ENCODE peak calls at places on chromosome 7, in five cellular contexts. J is GM23248, S is hepatocyte, R is OCI-LY7, I is gastrocnemius medialis. W is an unnamed sample. For H3K9me3 and H3K4me1, the result is how much of the 10 kb centered on the place peaks cover.

GRCh38 chr7:108310351-108310750 is 145.9 kb downstream of the NRCAM start:
- DNase-seq in J (peak), S (no peak), R (no peak), I (no peak), W (no peak)

GRCh38 chr7:112646787-112647186 is 143.4 kb downstream of the TMEM168 start:
- DNase-seq in J (no peak), S (no peak), R (no peak), I (no peak), W (peak)

GRCh38 chr7:85474234-85474633 is 287.4 kb upstream of the SEMA3D start:
- DNase-seq in J (peak), S (no peak), R (no peak), I (no peak), W (no peak)

GRCh38 chr7:66529889-66530615 is 98.6 kb upstream of the KCTD7 start:
- DNase-seq in J (peak), S (no peak), R (no peak), I (no peak), W (no peak)

GRCh38 chr7:30406664-30407425 is 71.7 kb downstream of the NOD1 start:
- DNase-seq in J (peak), S (no peak), R (no peak), I (peak), W (no peak)

GRCh38 chr7:140013676-140014075 is 49.1 kb downstream of the PARP12 start:
- DNase-seq in J (no peak), S (no peak), R (no peak), I (no peak), W (no peak)

GRCh38 chr7:100865971-100866720 is 1.0 kb upstream of the TRIP6 start:
- DNase-seq in J (peak), S (no peak), R (no peak), I (no peak), W (peak)

GRCh38 chr7:125599387-125599786 is 669.8 kb upstream of the POT1 start:
- DNase-seq in J (no peak), S (no peak), R (no peak), I (no peak), W (no peak)

GRCh38 chr7:22865607-22865970 is 42.9 kb upstream of the TOMM7 start:
- DNase-seq in J (peak), S (no peak), R (no peak), I (no peak), W (no peak)

GRCh38 chr7:22920664-22921063 is 93.3 kb downstream of the HYCC1 start:
- DNase-seq in J (peak), S (no peak), R (no peak), I (no peak), W (no peak)

GRCh38 chr7:140656548-140657515 is 15.9 kb upstream of the ADCK2 start:
- DNase-seq in J (peak), S (peak), R (peak), I (no peak), W (no peak)

GRCh38 chr7:92872701-92873100 is 36.3 kb upstream of the CDK6 start:
- DNase-seq in J (peak), S (no peak), R (no peak), I (no peak), W (no peak)

GRCh38 chr7:108459922-108460551 is 3.8 kb upstream of the NRCAM start:
- DNase-seq in J (peak), S (peak), R (peak), I (no peak), W (peak)

GRCh38 chr7:2959343-2959680 is 84.4 kb downstream of the CARD11 start:
- DNase-seq in J (no peak), S (no peak), R (no peak), I (no peak), W (no peak)

GRCh38 chr7:43700059-43700501 is 29.2 kb downstream of the COA1 start:
- DNase-seq in J (peak), S (peak), R (peak), I (no peak), W (no peak)

GRCh38 chr7:78850093-78850740 is 603.2 kb downstream of the MAGI2 start:
- DNase-seq in J (no peak), S (no peak), R (no peak), I (no peak), W (no peak)

GRCh38 chr7:132544025-132544424 is 32.2 kb downstream of the PLXNA4 start:
- DNase-seq in J (no peak), S (no peak), R (no peak), I (no peak), W (no peak)

GRCh38 chr7:140384894-140385650 is 13.3 kb downstream of the SLC37A3 start:
- DNase-seq in J (no peak), S (no peak), R (no peak), I (no peak), W (no peak)

GRCh38 chr7:17298840-17299476 is 506 bp downstream of the AHR start:
- DNase-seq in J (peak), S (peak), R (no peak), I (no peak), W (peak)

GRCh38 chr7:142873281-142873784 is 12.2 kb downstream of the TRPV6 start:
- DNase-seq in J (no peak), S (no peak), R (peak), I (no peak), W (peak)

GRCh38 chr7:148699772-148700629 is 1.3 kb downstream of the CUL1 start:
- DNase-seq in J (peak), S (peak), R (peak), I (no peak), W (no peak)

GRCh38 chr7:113119429-113119828 is 1.1 kb upstream of the SMIM30 start:
- DNase-seq in J (no peak), S (no peak), R (no peak), I (no peak), W (no peak)

GRCh38 chr7:42605381-42605780 is 306.5 kb downstream of the C7orf25 start:
- DNase-seq in J (no peak), S (no peak), R (no peak), I (no peak), W (no peak)

GRCh38 chr7:133958822-133959221 is 168.3 kb upstream of the LRGUK start:
- DNase-seq in J (no peak), S (no peak), R (no peak), I (no peak), W (no peak)

GRCh38 chr7:140885735-140886334 is 38.9 kb downstream of the BRAF start:
- DNase-seq in J (no peak), S (no peak), R (no peak), I (no peak), W (no peak)

GRCh38 chr7:47516985-47517590 is 64.8 kb downstream of the TNS3 start:
- DNase-seq in J (peak), S (no peak), R (no peak), I (no peak), W (no peak)

GRCh38 chr7:116726713-116727431 is 54.9 kb downstream of the MET start:
- DNase-seq in J (peak), S (no peak), R (no peak), I (no peak), W (no peak)

GRCh38 chr7:45173596-45174327 is 16.2 kb downstream of the RAMP3 start:
- DNase-seq in J (no peak), S (no peak), R (no peak), I (no peak), W (no peak)

GRCh38 chr7:149292101-149292823 is 30.3 kb downstream of the ZNF783 start:
- DNase-seq in J (no peak), S (no peak), R (no peak), I (no peak), W (no peak)

GRCh38 chr7:19920200-19920599 is 146.8 kb upstream of the TMEM196 start:
- DNase-seq in J (peak), S (no peak), R (no peak), I (no peak), W (no peak)

GRCh38 chr7:158130023-158130409 is 457.6 kb downstream of the PTPRN2 start:
- DNase-seq in J (no peak), S (no peak), R (no peak), I (no peak), W (no peak)
- H3K9me3 ChIP-seq in J (under half), S (under half), R (under half), I (under half), W (under half)

DNA sequence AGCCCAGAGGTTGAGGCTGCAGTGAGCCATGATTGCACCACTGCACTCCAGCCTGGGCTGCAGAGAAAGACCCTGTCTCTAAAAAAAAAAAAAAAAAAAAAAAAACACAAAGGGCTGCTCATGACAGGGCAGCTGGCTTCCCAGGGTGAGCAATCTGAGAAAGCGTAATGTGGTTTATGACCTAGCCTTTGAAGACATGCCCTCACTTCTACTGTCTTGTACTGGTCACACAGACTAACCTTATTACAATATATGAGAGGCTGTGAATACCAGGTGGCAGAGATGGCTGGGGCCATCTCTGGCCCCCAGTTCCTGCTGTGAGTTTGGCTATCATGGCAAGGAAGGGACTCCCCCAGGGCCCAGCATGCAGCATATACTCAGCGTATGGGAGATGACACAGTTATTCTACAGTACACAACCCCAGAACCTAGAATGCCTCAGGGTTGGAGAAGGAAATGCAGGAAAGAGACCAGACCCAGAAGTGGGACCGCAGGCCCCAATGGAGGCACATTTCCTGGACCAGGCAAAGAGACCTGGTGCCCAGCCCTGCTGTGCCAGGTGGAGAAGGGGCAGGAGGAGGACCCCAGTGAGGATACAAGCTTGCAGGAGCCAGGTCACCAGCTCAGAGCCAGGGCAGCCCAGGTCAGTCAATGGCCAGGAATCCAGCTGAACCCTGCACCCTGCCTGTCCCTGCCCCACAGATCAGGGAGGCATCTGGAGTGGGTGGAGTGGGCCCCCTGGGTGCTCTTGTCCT is 26.3 kb downstream of the NPTX2 start:
- DNase-seq in J (no peak), S (no peak), R (peak), I (no peak), W (no peak)
- H3K4me1 ChIP-seq in J (under half), S (under half), R (half or more), I (under half), W (under half)

GRCh38 chr7:50791363-50791762 is 8.7 kb upstream of the GRB10 start:
- DNase-seq in J (no peak), S (no peak), R (no peak), I (no peak), W (no peak)
- H3K4me3 ChIP-seq in J (peak), S (peak), R (no peak), I (peak), W (no peak)

GRCh38 chr7:56491636-56492425 is 375.6 kb upstream of the NUPR2 start:
- DNase-seq in J (no peak), S (no peak), R (no peak), I (no peak), W (no peak)

GRCh38 chr7:56493704-56494450 is 377.7 kb upstream of the NUPR2 start:
- DNase-seq in J (no peak), S (no peak), R (no peak), I (no peak), W (no peak)

GRCh38 chr7:56495165-56495564 is 378.9 kb upstream of the NUPR2 start:
- DNase-seq in J (no peak), S (no peak), R (no peak), I (no peak), W (no peak)

GRCh38 chr7:56493196-56493595 is 377.0 kb upstream of the NUPR2 start:
- DNase-seq in J (no peak), S (no peak), R (no peak), I (no peak), W (no peak)
- H3K9me3 ChIP-seq in J (under half), S (under half), R (under half), I (under half), W (under half)

GRCh38 chr7:105787793-105788192 is 88.6 kb downstream of the ATXN7L1 start:
- DNase-seq in J (no peak), S (no peak), R (no peak), I (no peak), W (no peak)

GRCh38 chr7:105788816-105789349 is 87.5 kb downstream of the ATXN7L1 start:
- DNase-seq in J (no peak), S (no peak), R (no peak), I (no peak), W (no peak)

GRCh38 chr7:105787071-105787470 is 89.3 kb downstream of the ATXN7L1 start:
- DNase-seq in J (no peak), S (no peak), R (no peak), I (no peak), W (no peak)

GRCh38 chr7:105786520-105786919 is 89.9 kb downstream of the ATXN7L1 start:
- DNase-seq in J (no peak), S (no peak), R (no peak), I (no peak), W (no peak)

GRCh38 chr7:105788356-105788755 is 88.0 kb downstream of the ATXN7L1 start:
- DNase-seq in J (no peak), S (no peak), R (no peak), I (no peak), W (no peak)
- H3K4me1 ChIP-seq in J (under half), S (under half), R (under half), I (under half), W (under half)

DNA sequence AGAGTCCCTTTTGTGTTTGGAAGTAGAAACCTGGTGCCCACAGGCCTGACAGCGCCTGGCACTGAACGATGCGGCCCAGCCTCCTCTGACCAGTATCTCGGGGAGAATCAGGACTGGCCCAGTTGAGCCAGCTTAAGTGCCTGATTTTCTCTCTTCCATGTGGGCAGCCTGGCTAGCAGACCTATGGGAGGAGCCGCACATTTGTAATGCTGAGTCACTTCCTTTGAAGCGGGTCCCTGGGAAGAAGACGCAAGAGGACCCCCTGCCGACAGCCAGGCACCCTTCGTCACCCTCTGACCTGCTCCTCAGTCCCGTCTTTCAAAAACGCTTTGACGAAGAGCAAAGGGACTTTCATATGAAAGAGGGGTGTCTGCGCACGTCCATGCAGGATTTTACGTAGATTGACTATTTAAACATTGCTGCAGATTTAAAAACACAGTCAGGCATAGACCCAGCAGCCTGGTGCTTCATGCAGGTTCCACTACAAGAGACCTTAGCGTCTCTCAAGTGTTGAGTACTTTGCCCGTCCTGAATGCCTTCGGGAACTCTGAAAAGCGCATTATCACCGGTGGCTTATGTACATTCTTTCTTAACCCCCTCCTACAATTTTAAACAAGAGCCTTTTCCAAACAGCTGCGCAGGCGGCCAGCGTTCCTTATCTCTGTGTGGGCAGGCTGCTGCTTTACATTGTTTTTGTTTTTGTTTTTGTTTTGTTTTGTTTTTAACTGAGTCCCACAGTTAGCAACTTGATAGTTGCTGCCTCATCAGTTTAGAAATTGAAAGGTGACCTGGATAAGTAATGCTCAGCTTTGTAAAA is 36.5 kb upstream of the AP5Z1 start:
- DNase-seq in J (peak), S (peak), R (no peak), I (no peak), W (peak)
- H3K4me3 ChIP-seq in J (peak), S (peak), R (no peak), I (peak), W (peak)

GRCh38 chr7:157797361-157797760 is 460.6 kb downstream of the DNAJB6 start:
- DNase-seq in J (no peak), S (no peak), R (no peak), I (no peak), W (no peak)

GRCh38 chr7:157795199-157795598 is 458.4 kb downstream of the DNAJB6 start:
- DNase-seq in J (no peak), S (no peak), R (no peak), I (no peak), W (no peak)

GRCh38 chr7:157795631-157796030 is 458.8 kb downstream of the DNAJB6 start:
- DNase-seq in J (no peak), S (no peak), R (no peak), I (no peak), W (no peak)

GRCh38 chr7:157794764-157795101 is 457.9 kb downstream of the DNAJB6 start:
- DNase-seq in J (no peak), S (no peak), R (no peak), I (no peak), W (no peak)

GRCh38 chr7:157796846-157797245 is 460.0 kb downstream of the DNAJB6 start:
- DNase-seq in J (no peak), S (no peak), R (no peak), I (no peak), W (no peak)
- H3K9me3 ChIP-seq in J (under half), S (under half), R (under half), I (under half), W (under half)

GRCh38 chr7:73827568-73828106 is 3.2 kb upstream of the CLDN4 start:
- DNase-seq in J (no peak), S (peak), R (no peak), I (peak), W (peak)
- H3K4me1 ChIP-seq in J (under half), S (under half), R (under half), I (under half), W (under half)

DNA sequence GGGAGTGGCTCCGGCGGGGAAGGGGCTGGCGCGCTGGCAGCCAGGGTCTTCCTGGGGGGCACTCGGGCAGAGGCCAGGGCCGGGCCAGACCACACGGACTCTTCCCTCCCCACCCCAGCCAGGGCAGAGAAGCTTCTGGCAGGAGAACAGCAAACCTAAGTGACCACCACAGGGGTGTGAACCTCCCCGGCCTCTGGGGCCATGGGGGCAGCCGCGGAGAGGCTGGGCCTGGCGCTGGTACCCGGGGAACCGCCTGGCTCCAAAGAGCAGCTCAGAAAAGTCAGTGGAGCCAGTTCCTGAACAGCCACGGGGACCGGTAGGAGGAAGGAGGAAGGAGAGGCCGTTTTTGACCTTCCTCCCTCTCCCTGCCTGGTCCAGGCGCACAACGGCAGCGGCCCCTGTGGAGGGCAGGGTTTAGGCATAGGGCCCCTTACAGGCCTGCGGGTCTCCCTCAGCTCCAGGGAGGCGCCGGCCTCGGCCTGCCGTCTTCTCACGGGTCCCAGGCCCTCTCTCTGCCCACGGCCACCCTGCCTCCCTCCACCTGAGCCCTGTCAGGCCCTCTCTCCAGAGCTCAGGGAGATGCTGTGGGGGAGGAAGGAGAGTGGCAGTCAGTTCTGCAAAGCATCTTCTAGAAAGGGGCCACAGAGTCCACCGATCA is 51.8 kb downstream of the TMEM209 start:
- DNase-seq in J (no peak), S (no peak), R (no peak), I (no peak), W (no peak)
- H3K4me3 ChIP-seq in J (no peak), S (no peak), R (no peak), I (no peak), W (no peak)

W was measured in BE2C.